ENCODE peak calls at places on chromosomes 16 and 17, in seven cellular contexts. B is stimulated activated CD8-positive, alpha-beta memory T cell treated with anti-CD3 and anti-CD28 coated beads, Interleukin-4, amount 100 ng/mL, for 24 hours; P is cardiac muscle cell; L is astrocyte of the cerebellum; J is AG08396; A is GM04504; S is heart right ventricle. Y is an unnamed sample.

GRCh38 chr17:13594762-13595697 is 6.7 kb downstream of the HS3ST3A1 start:
- DNase-seq in B (peak), S (peak), A (peak), J (peak), L (peak), P (peak), Y (peak)

GRCh38 chr16:57185446-57185944 is 344 bp downstream of the PSME3IP1 start:
- DNase-seq in J (peak), B (peak), A (no peak), P (peak), S (peak), L (no peak), Y (no peak)

GRCh38 chr17:65277576-65277975 is 140.4 kb downstream of the RGS9 start:
- DNase-seq in S (no peak), J (peak), A (no peak), L (peak), B (no peak), P (peak), Y (no peak)

GRCh38 chr17:7001562-7001961 is 5.7 kb downstream of the ALOX12 start:
- DNase-seq in L (no peak), P (peak), S (no peak), B (no peak), J (no peak), A (no peak), Y (no peak)

GRCh38 chr17:2957631-2958286 is 105.6 kb downstream of the OR1D5 start:
- DNase-seq in B (no peak), P (peak), A (no peak), J (no peak), S (no peak), L (no peak), Y (no peak)

GRCh38 chr17:17019891-17020456 is 22.3 kb upstream of the MPRIP start:
- DNase-seq in J (no peak), A (no peak), P (no peak), B (no peak), L (no peak), S (no peak), Y (no peak)

GRCh38 chr17:82690786-82691489 is 7.6 kb downstream of the RAB40B start:
- DNase-seq in J (no peak), S (no peak), L (no peak), A (no peak), P (no peak), B (no peak), Y (no peak)

GRCh38 chr16:30557397-30557949 is 701 bp downstream of the ZNF764 start:
- DNase-seq in J (peak), A (no peak), S (no peak), L (no peak), P (peak), B (no peak), Y (no peak)

GRCh38 chr16:20925780-20926179 is 25.2 kb downstream of the LYRM1 start:
- DNase-seq in P (no peak), S (no peak), B (no peak), A (no peak), L (no peak), J (no peak), Y (no peak)

GRCh38 chr17:57033296-57033695 is 51.8 kb upstream of the AKAP1 start:
- DNase-seq in S (no peak), P (no peak), J (no peak), A (no peak), B (no peak), L (no peak), Y (no peak)

GRCh38 chr17:32314636-32315035 is 27.3 kb downstream of the C17orf75 start:
- DNase-seq in B (no peak), J (no peak), S (no peak), L (no peak), P (no peak), A (no peak), Y (no peak)

GRCh38 chr16:59168715-59169114 is 434.6 kb upstream of the GOT2 start:
- DNase-seq in A (no peak), S (no peak), P (no peak), L (no peak), B (no peak), J (no peak), Y (no peak)

GRCh38 chr17:75440738-75441448 is 15.5 kb upstream of the TMEM94 start:
- DNase-seq in A (no peak), L (no peak), J (no peak), B (no peak), S (no peak), P (peak), Y (no peak)

GRCh38 chr16:14502932-14503741 is 126.9 kb downstream of the PARN start:
- DNase-seq in J (no peak), A (no peak), S (no peak), P (peak), L (peak), B (no peak), Y (no peak)

GRCh38 chr16:2236362-2237075 is at the start of gene DNASE1L2:
- DNase-seq in S (no peak), J (peak), L (no peak), A (no peak), P (peak), B (no peak), Y (peak)

GRCh38 chr17:65434251-65434650 is 127.2 kb downstream of the AXIN2 start:
- DNase-seq in P (peak), S (no peak), J (no peak), L (peak), B (no peak), A (no peak), Y (no peak)

GRCh38 chr16:68086336-68086821 is 1.2 kb downstream of the NFATC3 start:
- DNase-seq in J (peak), P (peak), S (no peak), L (no peak), B (no peak), A (no peak), Y (no peak)

GRCh38 chr17:74199306-74200092 is 4.0 kb upstream of the RPL38 start:
- DNase-seq in L (no peak), A (no peak), P (peak), J (peak), S (peak), B (peak), Y (peak)

GRCh38 chr16:25799816-25800215 is 108.1 kb downstream of the HS3ST4 start:
- DNase-seq in A (no peak), J (no peak), S (no peak), L (no peak), P (no peak), B (no peak), Y (no peak)

Y was measured in left ventricle myocardium superior.